ENCODE peak calls at places on chromosomes 5 and 9, in six cellular contexts. F, J, E, K, Y and W are unnamed samples.

GRCh38 chr5:129905467-129906176 is 1.4 kb downstream of the CHSY3 start:
- DNase-seq in Y (peak; percentile 65), E (no peak), J (peak; percentile 20), F (peak; percentile 51), K (no peak), W (peak; percentile 26)

GRCh38 chr5:78112931-78113330 is 181.6 kb downstream of the AP3B1 start:
- DNase-seq in J (no peak), F (no peak), E (no peak), K (no peak), Y (no peak), W (no peak)

GRCh38 chr5:126384985-126385384 is 38.2 kb upstream of the GRAMD2B start:
- DNase-seq in F (no peak), E (no peak), J (no peak), Y (no peak), K (no peak), W (no peak)

GRCh38 chr5:15600035-15600434 is 100.1 kb downstream of the FBXL7 start:
- DNase-seq in F (no peak), Y (no peak), K (no peak), J (no peak), E (no peak), W (no peak)

GRCh38 chr5:19988447-19988846 is 447 bp upstream of the CDH18 start:
- DNase-seq in F (no peak), Y (no peak), E (no peak), J (no peak), K (no peak), W (no peak)

GRCh38 chr5:42301349-42301748 is 121.9 kb upstream of the GHR start:
- DNase-seq in J (no peak), K (no peak), Y (no peak), E (no peak), F (no peak), W (no peak)

GRCh38 chr5:89016741-89017312 is 133.8 kb upstream of the MEF2C start:
- DNase-seq in Y (no peak), F (no peak), E (no peak), J (no peak), K (no peak), W (no peak)

GRCh38 chr9:22954964-22955363 is 508.3 kb downstream of the DMRTA1 start:
- DNase-seq in F (no peak), E (no peak), J (no peak), K (no peak), Y (no peak), W (no peak)

GRCh38 chr9:88425538-88425950 is 37.3 kb downstream of the SPIN1 start:
- DNase-seq in F (peak; percentile 12), J (no peak), K (no peak), E (no peak), Y (no peak), W (no peak)

GRCh38 chr9:34451545-34451944 is 6.8 kb downstream of the FAM219A start:
- DNase-seq in J (no peak), K (no peak), E (no peak), Y (no peak), F (no peak), W (no peak)

GRCh38 chr5:114311943-114312342 is 49.9 kb upstream of the KCNN2 start:
- DNase-seq in Y (peak; percentile 55), E (no peak), K (no peak), F (no peak), J (no peak), W (no peak)

GRCh38 chr9:80074439-80074838 is 502.7 kb downstream of the TLE4 start:
- DNase-seq in K (no peak), E (peak; percentile 57), F (no peak), Y (no peak), J (no peak), W (no peak)

GRCh38 chr9:131441441-131441840 is 47.6 kb downstream of the PRRC2B start:
- DNase-seq in K (no peak), J (no peak), E (no peak), Y (no peak), F (no peak), W (no peak)

GRCh38 chr9:125649826-125650225 is 57.2 kb downstream of the MAPKAP1 start:
- DNase-seq in J (no peak), K (no peak), F (no peak), Y (no peak), E (no peak), W (no peak)

GRCh38 chr9:133108794-133109641 is 12.0 kb downstream of the RALGDS start:
- DNase-seq in J (no peak), K (no peak), Y (no peak), F (no peak), E (no peak), W (no peak)

GRCh38 chr5:81848368-81848767 is 97.5 kb upstream of the SSBP2 start:
- DNase-seq in Y (no peak), K (no peak), E (no peak), J (peak; percentile 28), F (no peak), W (no peak)

GRCh38 chr5:167720201-167720600 is 571.2 kb upstream of the WWC1 start:
- DNase-seq in F (no peak), K (no peak), J (no peak), Y (no peak), E (no peak), W (no peak)

GRCh38 chr5:167720676-167721260 is 570.7 kb upstream of the WWC1 start:
- DNase-seq in F (no peak), Y (no peak), K (no peak), E (no peak), J (no peak), W (no peak)

GRCh38 chr5:167721926-167722440 is 569.5 kb upstream of the WWC1 start:
- DNase-seq in F (no peak), Y (no peak), K (no peak), J (no peak), E (no peak), W (no peak)

GRCh38 chr5:167713186-167713585 is 578.3 kb upstream of the WWC1 start:
- DNase-seq in E (no peak), K (no peak), J (no peak), Y (no peak), F (no peak), W (no peak)

GRCh38 chr5:167716376-167716775 is 575.1 kb upstream of the WWC1 start:
- DNase-seq in F (no peak), E (no peak), K (no peak), Y (no peak), J (no peak), W (no peak)
- TF ChIP-seq CTCF in F (no peak), E (no peak), K (no peak), Y (no peak), J (no peak), W (no peak)

DNA sequence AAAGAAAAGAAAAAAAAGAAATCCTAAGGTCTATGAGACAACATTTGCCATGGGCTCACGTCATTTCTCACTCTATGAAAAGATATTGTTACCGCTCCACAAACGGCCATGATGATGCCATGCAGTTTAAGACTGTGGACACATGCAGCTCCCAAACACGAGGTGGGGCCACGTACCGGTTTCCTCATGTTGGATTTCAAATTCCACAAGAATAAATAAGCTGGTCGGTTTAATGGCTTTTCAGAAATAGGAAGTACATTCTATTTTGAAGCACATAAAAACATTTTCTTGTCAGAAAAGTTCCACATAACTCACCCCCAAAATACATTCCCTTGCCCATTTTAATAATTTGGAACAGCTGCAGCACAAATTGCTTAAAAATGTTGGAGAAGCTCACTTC is 130.6 kb downstream of the MYO10 start:
- DNase-seq in K (no peak), J (no peak), F (no peak), Y (no peak), E (no peak), W (no peak)
- H3K27ac ChIP-seq in K (no peak overlapping the region), J (no peak overlapping the region), F (no peak overlapping the region), Y (no peak overlapping the region), E (no peak overlapping the region), W (no peak overlapping the region)

GRCh38 chr9:33130961-33131360 is 36.2 kb downstream of the B4GALT1 start:
- DNase-seq in K (no peak), E (no peak), J (no peak), F (no peak), Y (no peak), W (no peak)
- H3K36me3 ChIP-seq in K (peaks cover 49% of the 10 kb centered on the region), E (no peaks in the 10 kb centered on the region), J (no peaks in the 10 kb centered on the region), F (no peaks in the 10 kb centered on the region), Y (no peaks in the 10 kb centered on the region), W (peaks cover 13% of the 10 kb centered on the region)

DNA sequence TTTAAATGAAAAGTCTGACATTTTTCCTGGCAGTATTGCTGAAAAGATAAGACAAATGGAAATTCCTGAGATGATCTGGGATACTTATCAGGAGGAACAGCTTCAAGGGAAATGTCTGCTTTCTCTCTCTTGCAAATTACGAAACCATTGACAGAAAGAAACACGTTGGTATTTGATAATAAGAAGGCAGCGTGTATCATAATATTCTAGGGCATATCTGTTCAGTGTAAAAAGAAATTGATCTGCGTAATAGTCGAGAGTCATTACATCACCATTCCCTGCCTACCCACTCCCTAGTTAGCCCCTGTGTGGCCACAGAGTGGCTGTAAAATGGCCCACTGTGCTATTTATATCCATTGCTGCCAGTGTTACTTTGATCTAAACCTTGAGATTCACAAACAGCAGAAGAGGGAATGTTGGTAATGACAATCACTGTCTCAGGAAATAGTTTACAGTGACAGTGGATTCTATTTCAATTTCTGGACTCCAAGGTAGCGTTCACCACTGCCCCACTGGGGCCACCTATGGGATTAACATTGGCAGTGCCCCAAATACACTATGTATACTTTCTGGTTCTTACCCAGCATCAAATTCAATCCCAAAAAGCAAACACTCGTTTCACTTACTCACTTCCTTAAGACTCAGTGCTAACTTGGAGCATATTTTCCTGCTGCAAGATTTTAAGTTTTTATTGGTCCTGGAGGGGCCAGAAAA is 133.4 kb upstream of the GAS1 start:
- DNase-seq in J (no peak), K (no peak), Y (no peak), F (peak; percentile 36), E (no peak), W (no peak)
- TF ChIP-seq CTCF in J (no peak), K (no peak), Y (peak; percentile 32), F (peak; percentile 25), E (no peak), W (no peak)

DNA sequence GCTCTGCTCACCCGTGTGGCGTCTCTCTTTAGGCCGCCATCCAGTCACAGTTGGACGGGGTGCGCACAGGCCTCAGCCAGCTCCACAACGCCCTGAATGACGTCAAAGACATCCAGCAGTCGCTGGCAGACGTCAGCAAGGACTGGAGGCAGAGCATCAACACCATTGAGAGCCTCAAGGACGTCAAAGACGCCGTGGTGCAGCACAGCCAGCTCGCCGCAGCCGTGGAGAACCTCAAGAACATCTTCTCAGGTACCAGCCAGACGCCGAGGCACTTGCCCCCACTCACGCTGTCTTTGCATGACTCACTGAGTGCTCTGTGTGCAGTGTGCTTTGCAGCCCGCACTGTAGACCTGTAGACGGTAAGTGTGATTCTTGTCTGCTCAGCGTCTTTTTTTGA is 4.5 kb downstream of the EXOC3 start:
- DNase-seq in J (peak; percentile 10), E (no peak), Y (no peak), K (no peak), F (no peak), W (no peak)
- H3K27ac ChIP-seq in J (no peak overlapping the region), E (no peak overlapping the region), Y (no peak overlapping the region), K (no peak overlapping the region), F (no peak overlapping the region), W (no peak overlapping the region)

GRCh38 chr9:120832766-120833165 is 10.0 kb downstream of the PSMD5 start:
- DNase-seq in Y (no peak), E (no peak), K (no peak), J (no peak), F (no peak), W (no peak)

GRCh38 chr9:120833311-120833710 is 9.4 kb downstream of the PSMD5 start:
- DNase-seq in K (no peak), J (no peak), F (no peak), Y (no peak), E (no peak), W (no peak)

GRCh38 chr9:120830865-120831264 is 11.9 kb downstream of the PSMD5 start:
- DNase-seq in E (no peak), K (no peak), F (no peak), J (no peak), Y (no peak), W (no peak)

GRCh38 chr9:120829650-120830049 is 13.1 kb downstream of the PSMD5 start:
- DNase-seq in J (no peak), Y (no peak), E (no peak), F (no peak), K (no peak), W (no peak)

GRCh38 chr9:120830151-120830550 is 12.6 kb downstream of the PSMD5 start:
- DNase-seq in K (no peak), Y (no peak), E (no peak), F (no peak), J (no peak), W (no peak)
- H3K36me3 ChIP-seq in K (peaks cover 39% of the 10 kb centered on the region), Y (peaks cover 43% of the 10 kb centered on the region), E (peaks cover 11% of the 10 kb centered on the region), F (no peaks in the 10 kb centered on the region), J (no peaks in the 10 kb centered on the region), W (no peaks in the 10 kb centered on the region)